ENCODE peak calls at places on chromosome X, in six cellular contexts. J is H9, R is IMR-90, G is mesendoderm, P is H1, V is mesenchymal stem cell. S is an unnamed sample.

GRCh38 chrX:9272166-9272565 is 192.7 kb upstream of the TBL1X start:
- DNase-seq in P (no peak), V (no peak), G (no peak), J (no peak), R (no peak), S (no peak)

GRCh38 chrX:9907645-9908387 is 59.3 kb upstream of the CLDN34 start:
- DNase-seq in P (no peak), J (no peak), V (peak; percentile 70), G (no peak), R (peak; percentile 94), S (no peak)

GRCh38 chrX:9708923-9709553 is 56.6 kb downstream of the GPR143 start:
- DNase-seq in V (peak; percentile 53), G (peak; percentile 62), P (peak; percentile 76), R (peak; percentile 55), J (peak; percentile 67), S (peak; percentile 53)

GRCh38 chrX:138890491-138890890 is 179.0 kb upstream of the FGF13 start:
- DNase-seq in P (no peak), J (no peak), G (no peak), R (no peak), V (no peak), S (no peak)

GRCh38 chrX:18390941-18391538 is 34.4 kb upstream of the CDKL5 start:
- DNase-seq in G (peak; percentile 46), P (peak; percentile 54), V (peak; percentile 58), J (peak; percentile 31), R (peak; percentile 63), S (peak; percentile 35)

GRCh38 chrX:54043696-54044125 is 562 bp downstream of the PHF8 start:
- DNase-seq in R (peak; percentile 10), J (peak; percentile 57), P (peak; percentile 64), V (peak; percentile 48), G (no peak), S (no peak)

GRCh38 chrX:119134466-119134865 is 6.9 kb upstream of the KIAA1210 start:
- DNase-seq in P (no peak), R (no peak), G (no peak), J (no peak), V (no peak), S (no peak)

GRCh38 chrX:11100281-11101035 is 10.7 kb upstream of the HCCS start:
- DNase-seq in G (peak; percentile 69), J (peak; percentile 30), P (no peak), R (peak; percentile 80), V (peak; percentile 75), S (peak; percentile 31)

GRCh38 chrX:48522291-48522690 is 683 bp downstream of the EBP start:
- DNase-seq in P (no peak), R (no peak), J (no peak), V (no peak), G (no peak), S (no peak)

GRCh38 chrX:99800016-99800415 is 610.1 kb downstream of the PCDH19 start:
- DNase-seq in J (no peak), P (no peak), V (no peak), G (no peak), R (no peak), S (no peak)

GRCh38 chrX:41332988-41333743 is 796 bp upstream of the DDX3X start:
- DNase-seq in G (peak; percentile 94), P (peak; percentile 90), J (peak; percentile 93), V (peak; percentile 90), R (peak; percentile 84), S (peak; percentile 87)
- H3K18ac ChIP-seq in G (peak overlapping the region; percentile 71), P (peak overlapping the region; percentile 87), J (peak overlapping the region; percentile 98), V (peak overlapping the region; percentile 82), R (peak overlapping the region; percentile 94), S (peak overlapping the region; percentile 33)

GRCh38 chrX:7055386-7056137 is 92.0 kb upstream of the STS start:
- DNase-seq in G (no peak), P (no peak), J (no peak), R (no peak), V (no peak), S (no peak)
- H2BK15ac ChIP-seq in G (no peak overlapping the region), P (no peak overlapping the region), J (no peak overlapping the region), R (no peak overlapping the region), V (no peak overlapping the region), S (no peak overlapping the region)

GRCh38 chrX:69104756-69105434 is 60.4 kb downstream of the PJA1 start:
- DNase-seq in R (no peak), P (no peak), V (no peak), J (no peak), G (peak; percentile 85), S (no peak)

GRCh38 chrX:69102805-69103204 is 62.4 kb downstream of the PJA1 start:
- DNase-seq in V (no peak), J (no peak), P (no peak), R (no peak), G (no peak), S (no peak)

GRCh38 chrX:69100478-69100877 is 64.8 kb downstream of the PJA1 start:
- DNase-seq in P (no peak), G (no peak), V (no peak), R (no peak), J (no peak), S (no peak)

GRCh38 chrX:69101655-69102251 is 63.5 kb downstream of the PJA1 start:
- DNase-seq in J (no peak), G (no peak), V (no peak), P (no peak), R (no peak), S (no peak)

DNA sequence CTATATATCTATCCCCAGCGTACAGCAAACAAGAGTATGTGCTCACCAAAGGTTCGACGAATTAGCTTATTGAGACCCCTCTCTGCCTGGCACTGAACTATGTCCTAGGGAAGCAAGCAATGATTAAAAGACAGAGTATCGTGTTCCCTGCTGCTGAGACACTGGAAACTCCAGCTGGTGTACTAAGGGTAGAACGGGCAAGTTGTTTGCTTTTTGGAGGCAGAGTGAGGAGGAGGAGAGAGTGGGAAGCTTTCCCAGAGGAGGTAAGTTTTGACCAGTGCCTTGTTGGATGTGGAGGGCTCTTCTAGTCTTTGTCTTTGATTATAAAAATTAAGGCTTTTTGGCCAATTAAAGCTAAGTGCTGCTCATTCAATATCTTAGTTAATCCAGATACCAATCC is 61.7 kb downstream of the PJA1 start:
- DNase-seq in G (no peak), V (no peak), R (no peak), P (no peak), J (no peak), S (no peak)
- H3K18ac ChIP-seq in G (no peak overlapping the region), V (no peak overlapping the region), R (no peak overlapping the region), P (no peak overlapping the region), J (no peak overlapping the region), S (no peak overlapping the region)

GRCh38 chrX:50877310-50877709 is 33.2 kb upstream of the BMP15 start:
- DNase-seq in R (no peak), V (no peak), J (no peak), P (no peak), G (no peak), S (no peak)
- H2BK15ac ChIP-seq in R (no peak overlapping the region), V (no peak overlapping the region), J (no peak overlapping the region), P (no peak overlapping the region), G (no peak overlapping the region), S (no peak overlapping the region)

S was measured in neuronal stem cell.